ENCODE peak calls at places on chromosomes 1 and 21, in five cellular contexts. R, F, L, M and Y are unnamed samples. For H3K4me1, the result is how much of the 10 kb centered on the place peaks cover.

GRCh38 chr1:202122639-202123335 is at the start of gene GPR37L1:
- DNase-seq in R (peak), F (peak), L (no peak), M (peak), Y (no peak)

GRCh38 chr1:55146781-55147180 is 68.4 kb downstream of the USP24 start:
- DNase-seq in R (no peak), F (no peak), L (peak), M (no peak), Y (no peak)

GRCh38 chr1:243407284-243408018 is 151.6 kb downstream of the SDCCAG8 start:
- DNase-seq in R (peak), F (peak), L (no peak), M (no peak), Y (no peak)

GRCh38 chr1:46248122-46248920 is 758 bp downstream of the RAD54L start:
- DNase-seq in R (no peak), F (peak), L (no peak), M (peak), Y (no peak)

GRCh38 chr1:206808615-206809014 is 36.3 kb upstream of the IL10 start:
- DNase-seq in R (peak), F (no peak), L (peak), M (no peak), Y (no peak)

GRCh38 chr1:163874070-163874469 is 552.3 kb downstream of the NUF2 start:
- DNase-seq in R (no peak), F (no peak), L (no peak), M (no peak), Y (no peak)

GRCh38 chr1:178172939-178173338 is 79.0 kb downstream of the RASAL2 start:
- DNase-seq in R (peak), F (no peak), L (no peak), M (no peak), Y (no peak)

GRCh38 chr21:25171438-25171837 is 435.8 kb downstream of the MRPL39 start:
- DNase-seq in R (peak), F (no peak), L (no peak), M (no peak), Y (no peak)

GRCh38 chr1:12556368-12556930 is 61.6 kb downstream of the DHRS3 start:
- DNase-seq in R (peak), F (no peak), L (no peak), M (peak), Y (peak)

GRCh38 chr1:240107058-240107684 is 15.5 kb downstream of the FMN2 start:
- DNase-seq in R (peak), F (no peak), L (no peak), M (no peak), Y (no peak)

GRCh38 chr1:203769505-203770343 is 4.7 kb downstream of the LAX1 start:
- DNase-seq in R (peak), F (peak), L (peak), M (peak), Y (peak)

GRCh38 chr1:52907068-52907811 is 14.3 kb downstream of the ECHDC2 start:
- DNase-seq in R (peak), F (no peak), L (no peak), M (no peak), Y (no peak)

GRCh38 chr1:244118087-244118761 is 67.1 kb downstream of the ZBTB18 start:
- DNase-seq in R (no peak), F (no peak), L (no peak), M (no peak), Y (no peak)

GRCh38 chr1:107877749-107878148 is 87.2 kb downstream of the VAV3 start:
- DNase-seq in R (no peak), F (no peak), L (no peak), M (no peak), Y (no peak)

GRCh38 chr21:37155216-37155615 is 82.2 kb downstream of the TTC3 start:
- DNase-seq in R (peak), F (no peak), L (no peak), M (no peak), Y (no peak)

GRCh38 chr1:23727362-23727811 is 15.9 kb upstream of the ELOA start:
- DNase-seq in R (peak), F (no peak), L (no peak), M (peak), Y (peak)

GRCh38 chr1:243264718-243265117 is 8.9 kb downstream of the SDCCAG8 start:
- DNase-seq in R (peak), F (peak), L (no peak), M (no peak), Y (no peak)

GRCh38 chr1:25461783-25462182 is 31.1 kb downstream of the MACO1 start:
- DNase-seq in R (no peak), F (peak), L (no peak), M (no peak), Y (no peak)

GRCh38 chr21:38037416-38037815 is 121.2 kb upstream of the KCNJ6 start:
- DNase-seq in R (no peak), F (peak), L (no peak), M (no peak), Y (no peak)

GRCh38 chr1:60914982-60915381 is 167.4 kb upstream of the NFIA start:
- DNase-seq in R (no peak), F (no peak), L (no peak), M (no peak), Y (no peak)
- H3K4me1 ChIP-seq in R (under half), F (under half), L (under half), M (under half), Y (under half)

GRCh38 chr1:13702425-13703127 is 2.6 kb downstream of the PRDM2 start:
- DNase-seq in R (no peak), F (no peak), L (no peak), M (no peak), Y (no peak)
- H3K4me1 ChIP-seq in R (under half), F (under half), L (under half), M (under half), Y (under half)

GRCh38 chr1:185935360-185935759 is 201.2 kb downstream of the HMCN1 start:
- DNase-seq in R (no peak), F (no peak), L (no peak), M (no peak), Y (no peak)
- H3K4me1 ChIP-seq in R (under half), F (under half), L (under half), M (under half), Y (under half)

GRCh38 chr1:232978091-232978634 is 27.8 kb downstream of the NTPCR start:
- DNase-seq in R (peak), F (peak), L (no peak), M (no peak), Y (no peak)
- H3K4me1 ChIP-seq in R (under half), F (under half), L (under half), M (under half), Y (under half)

DNA sequence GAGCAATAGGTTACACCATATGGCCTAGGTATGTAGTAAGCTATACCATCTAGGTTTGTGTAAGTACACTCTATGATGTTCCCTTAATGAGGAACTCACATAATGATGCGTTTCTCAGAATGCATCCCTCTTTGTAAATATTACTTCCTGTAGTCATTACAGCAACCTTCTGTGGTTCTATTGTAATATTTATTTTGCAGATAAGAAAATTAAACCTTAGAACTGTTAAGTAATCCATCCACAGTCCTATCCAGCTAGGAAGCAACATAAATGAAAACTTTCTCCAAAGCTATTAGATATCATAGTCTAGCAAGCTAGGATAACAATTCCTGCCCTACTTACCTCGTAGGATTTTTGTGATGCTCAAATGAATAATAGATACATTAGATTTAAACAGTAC is 88.7 kb downstream of the WLS start:
- DNase-seq in R (no peak), F (no peak), L (no peak), M (no peak), Y (no peak)
- H3K4me1 ChIP-seq in R (under half), F (under half), L (under half), M (under half), Y (under half)

DNA sequence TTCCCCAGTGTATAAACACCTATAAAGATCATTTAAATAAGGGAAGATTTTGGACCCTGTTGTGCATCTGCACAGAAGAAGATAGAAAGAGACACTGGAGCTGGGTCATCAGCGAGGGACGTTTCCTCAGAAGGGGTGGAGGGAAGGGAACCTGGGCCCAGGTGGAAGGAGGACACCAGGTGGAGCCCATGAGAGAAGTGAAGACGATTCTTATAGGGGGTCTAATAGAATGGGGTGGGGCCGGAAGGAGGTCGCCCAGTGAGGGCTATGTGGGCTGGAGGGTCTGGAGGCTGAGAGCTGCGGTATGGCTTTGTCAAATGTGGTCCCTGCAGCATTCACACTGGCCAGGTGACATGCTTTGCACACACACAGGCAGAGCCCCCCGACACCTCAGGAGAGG is 13.7 kb downstream of the KIRREL1 start:
- DNase-seq in R (no peak), F (no peak), L (no peak), M (no peak), Y (no peak)
- H3K4me1 ChIP-seq in R (half or more), F (half or more), L (half or more), M (under half), Y (half or more)

GRCh38 chr1:1891349-1892078 is 627 bp upstream of the GNB1 start:
- DNase-seq in R (peak), F (peak), L (peak), M (peak), Y (peak)
- H3K4me1 ChIP-seq in R (under half), F (under half), L (half or more), M (under half), Y (half or more)

GRCh38 chr1:111471538-111471937 is 2.2 kb upstream of the C1orf162 start:
- DNase-seq in R (no peak), F (no peak), L (no peak), M (no peak), Y (no peak)
- H3K4me1 ChIP-seq in R (under half), F (under half), L (under half), M (under half), Y (half or more)

DNA sequence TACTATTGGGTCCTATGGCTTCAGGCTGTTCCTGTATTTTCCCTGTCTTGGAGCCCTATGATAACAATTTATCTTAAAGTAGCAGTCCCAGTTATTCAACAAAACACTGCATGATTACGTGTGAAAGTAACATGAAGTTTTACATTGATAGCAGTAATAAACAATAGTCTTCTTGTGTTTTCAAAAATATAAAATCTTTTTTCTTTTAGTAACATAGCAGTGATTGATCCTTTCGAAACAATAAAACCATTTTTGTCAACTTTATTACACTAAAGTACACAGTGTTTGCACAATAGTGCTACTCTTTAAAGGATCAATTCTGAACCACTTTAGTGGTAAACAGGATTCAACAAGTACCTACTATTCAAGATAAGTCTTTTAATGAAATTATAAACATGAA is 90.6 kb downstream of the GPATCH2 start:
- DNase-seq in R (no peak), F (no peak), L (no peak), M (no peak), Y (no peak)
- H3K4me1 ChIP-seq in R (under half), F (under half), L (under half), M (under half), Y (under half)

GRCh38 chr1:44757420-44757819 is 17.8 kb downstream of the KIF2C start:
- DNase-seq in R (no peak), F (no peak), L (no peak), M (no peak), Y (no peak)
- H3K4me1 ChIP-seq in R (under half), F (under half), L (under half), M (under half), Y (under half)